ENCODE peak calls at places on chromosomes 6 and 20, in four cellular contexts. G, T, N and S are unnamed samples.

GRCh38 chr6:144064831-144065668 is 30.3 kb downstream of the SF3B5 start:
- DNase-seq in G (no peak), T (no peak), N (no peak), S (no peak)

GRCh38 chr6:3258720-3259490 is at the start of gene PSMG4:
- DNase-seq in G (peak; percentile 97), T (peak; percentile 100), N (peak; percentile 92), S (peak; percentile 89)

GRCh38 chr6:137112067-137112355 is 61.4 kb downstream of the IL22RA2 start:
- DNase-seq in G (no peak), T (no peak), N (no peak), S (peak; percentile 49)

GRCh38 chr6:2626381-2626780 is 124.3 kb downstream of the MYLK4 start:
- DNase-seq in G (no peak), T (no peak), N (no peak), S (no peak)

GRCh38 chr6:3745566-3746118 is 5.9 kb downstream of the PXDC1 start:
- DNase-seq in G (no peak), T (no peak), N (no peak), S (no peak)

GRCh38 chr6:149723771-149724417 is 6.0 kb upstream of the LATS1 start:
- DNase-seq in G (no peak), T (peak; percentile 74), N (peak; percentile 22), S (peak; percentile 88)

GRCh38 chr20:8545212-8545611 is 413.1 kb downstream of the PLCB1 start:
- DNase-seq in G (no peak), T (no peak), N (no peak), S (no peak)

GRCh38 chr20:19404836-19405235 is 192.4 kb downstream of the SLC24A3 start:
- DNase-seq in G (no peak), T (no peak), N (no peak), S (no peak)

GRCh38 chr6:38404355-38404754 is 235.4 kb downstream of the BTBD9 start:
- DNase-seq in G (no peak), T (no peak), N (no peak), S (no peak)

GRCh38 chr6:138044458-138044857 is 62.8 kb downstream of the PERP start:
- DNase-seq in G (no peak), T (no peak), N (no peak), S (no peak)

GRCh38 chr6:90403489-90404381 is 107.1 kb upstream of the BACH2 start:
- DNase-seq in G (peak; percentile 37), T (peak; percentile 90), N (peak; percentile 65), S (peak; percentile 69)

GRCh38 chr6:105691971-105692370 is 289.1 kb upstream of the PREP start:
- DNase-seq in G (no peak), T (no peak), N (no peak), S (no peak)

GRCh38 chr20:52410746-52411317 is 219.3 kb upstream of the ZFP64 start:
- DNase-seq in G (no peak), T (no peak), N (no peak), S (peak; percentile 28)

GRCh38 chr6:39347906-39348585 is 25.5 kb upstream of the KCNK16 start:
- DNase-seq in G (peak; percentile 70), T (peak; percentile 83), N (peak; percentile 47), S (peak; percentile 52)

GRCh38 chr6:146551545-146551944 is 7.9 kb downstream of the RAB32 start:
- DNase-seq in G (no peak), T (no peak), N (no peak), S (peak; percentile 46)

GRCh38 chr6:110181131-110182027 is 1.2 kb downstream of the CDC40 start:
- DNase-seq in G (no peak), T (no peak), N (no peak), S (peak; percentile 19)

GRCh38 chr20:58073945-58074920 is 154.2 kb downstream of the ANKRD60 start:
- DNase-seq in G (peak; percentile 50), T (no peak), N (no peak), S (no peak)

GRCh38 chr20:18056174-18057105 is 1.3 kb downstream of the OVOL2 start:
- DNase-seq in G (no peak), T (no peak), N (no peak), S (peak; percentile 4)

GRCh38 chr6:12112540-12113189 is 100.6 kb downstream of the HIVEP1 start:
- DNase-seq in G (no peak), T (peak; percentile 49), N (no peak), S (no peak)

GRCh38 chr20:25269057-25269832 is 21.4 kb downstream of the PYGB start:
- DNase-seq in G (peak; percentile 3), T (no peak), N (peak; percentile 6), S (no peak)

GRCh38 chr6:151161363-151161762 is 78.4 kb upstream of the AKAP12 start:
- DNase-seq in G (no peak), T (no peak), N (no peak), S (no peak)

GRCh38 chr6:166257911-166258318 is 50.3 kb downstream of the PRR18 start:
- DNase-seq in G (no peak), T (no peak), N (no peak), S (no peak)

GRCh38 chr20:32465092-32465900 is 107.2 kb downstream of the ASXL1 start:
- DNase-seq in G (peak; percentile 68), T (no peak), N (no peak), S (peak; percentile 96)

GRCh38 chr6:117352466-117353081 is 73.2 kb downstream of the ROS1 start:
- DNase-seq in G (no peak), T (no peak), N (no peak), S (peak; percentile 20)

GRCh38 chr6:169008641-169009040 is 245.0 kb downstream of the THBS2 start:
- DNase-seq in G (no peak), T (no peak), N (no peak), S (no peak)

GRCh38 chr6:1264619-1265445 is 47.1 kb upstream of the FOXQ1 start:
- DNase-seq in G (no peak), T (no peak), N (no peak), S (no peak)

GRCh38 chr6:1263850-1264377 is 48.0 kb upstream of the FOXQ1 start:
- DNase-seq in G (no peak), T (no peak), N (no peak), S (no peak)

GRCh38 chr6:1266686-1267056 is 45.2 kb upstream of the FOXQ1 start:
- DNase-seq in G (no peak), T (no peak), N (no peak), S (no peak)

GRCh38 chr6:1262704-1263038 is 49.2 kb upstream of the FOXQ1 start:
- DNase-seq in G (no peak), T (no peak), N (no peak), S (no peak)

GRCh38 chr6:1263039-1263849 is 48.7 kb upstream of the FOXQ1 start:
- DNase-seq in G (no peak), T (no peak), N (no peak), S (peak; percentile 94)
- TF ChIP-seq CTCF in G (no peak), T (peak; percentile 42), N (no peak), S (no peak)

GRCh38 chr6:48111143-48111506 is at the start of gene PTCHD4:
- DNase-seq in G (no peak), T (no peak), N (no peak), S (peak; percentile 33)
- H3K4me3 ChIP-seq in G (no peak within 1 kb of the TSS), T (no peak within 1 kb of the TSS), N (peak within 1 kb of the TSS; percentile 6), S (peak within 1 kb of the TSS; percentile 40)

DNA sequence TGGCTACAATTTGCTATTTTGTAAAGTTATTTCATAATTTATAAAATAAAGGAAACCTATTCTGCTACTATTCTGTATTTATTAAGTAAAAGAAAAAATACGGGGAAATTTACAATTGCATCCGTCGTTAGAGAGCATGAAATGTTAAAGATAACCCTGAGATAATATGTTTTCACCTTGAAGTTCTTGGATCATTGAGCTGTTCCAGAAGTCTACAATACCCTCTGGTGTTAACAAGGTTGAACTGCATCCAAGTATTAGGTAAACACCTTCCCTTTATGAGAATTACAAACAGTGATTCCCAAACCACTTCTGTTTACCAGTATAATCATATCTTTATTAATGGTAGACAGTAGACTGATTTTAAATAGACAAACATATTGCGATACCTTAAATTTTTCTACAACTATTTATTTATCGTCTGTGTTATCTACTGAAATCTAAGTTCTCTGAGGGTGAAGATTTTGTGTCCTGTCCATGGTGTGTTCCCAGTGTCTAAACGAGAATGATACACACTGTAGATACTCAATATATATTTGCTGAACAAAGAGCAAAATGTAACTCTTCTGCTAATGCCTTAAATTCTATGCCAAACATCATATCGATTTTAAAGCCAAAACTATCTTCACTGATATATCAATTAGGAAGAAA is 28.2 kb downstream of the TBC1D32 start:
- DNase-seq in G (no peak), T (peak; percentile 24), N (no peak), S (peak; percentile 54)
- TF ChIP-seq CTCF in G (peak; percentile 42), T (peak; percentile 33), N (no peak), S (peak; percentile 75)

GRCh38 chr20:64079273-64080012 is at the start of gene RGS19:
- DNase-seq in G (peak; percentile 81), T (peak; percentile 92), N (peak; percentile 56), S (peak; percentile 68)

GRCh38 chr20:64077094-64077493 is 2.2 kb downstream of the RGS19 start:
- DNase-seq in G (no peak), T (no peak), N (no peak), S (no peak)

GRCh38 chr20:64077541-64077875 is 1.8 kb downstream of the RGS19 start:
- DNase-seq in G (no peak), T (no peak), N (no peak), S (no peak)

GRCh38 chr20:64078934-64079272 is 415 bp downstream of the RGS19 start:
- DNase-seq in G (no peak), T (no peak), N (no peak), S (no peak)

DNA sequence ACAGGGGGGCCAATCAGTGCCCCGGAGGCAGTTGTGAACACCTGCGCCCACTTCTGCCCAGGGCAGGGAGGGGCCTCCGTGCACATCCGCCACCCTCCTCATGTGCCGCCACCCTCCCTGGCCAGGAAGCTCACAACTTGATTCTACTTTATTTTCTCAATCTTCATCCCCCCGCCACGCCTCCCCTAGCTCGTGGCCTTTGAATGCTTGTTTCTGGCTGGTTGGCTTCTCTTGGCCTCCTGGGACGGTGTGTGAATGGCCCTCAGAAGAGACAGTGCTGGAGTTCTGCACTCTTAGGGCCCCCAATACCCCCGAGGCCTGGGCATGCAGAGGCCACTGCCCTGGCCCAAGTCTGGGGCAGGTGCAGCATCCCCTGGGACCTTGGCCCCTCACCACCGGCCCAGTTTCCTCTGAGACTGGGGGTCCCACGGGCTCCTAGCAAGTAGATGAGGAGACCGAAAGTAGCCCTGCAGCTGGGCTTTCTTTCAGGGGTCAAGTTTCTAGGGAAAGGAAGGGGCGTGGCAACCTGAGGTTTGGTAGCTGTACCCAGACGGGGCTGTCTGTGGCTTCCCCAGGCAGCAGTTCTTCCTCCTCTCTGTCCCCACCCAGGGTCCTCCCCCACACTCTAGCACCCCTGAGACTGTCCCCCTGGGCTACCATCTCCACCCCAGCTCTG is 1.3 kb downstream of the RGS19 start:
- DNase-seq in G (no peak), T (no peak), N (no peak), S (no peak)
- H3K4me3 ChIP-seq in G (peak overlapping the region; percentile 76), T (peak overlapping the region; percentile 70), N (peak overlapping the region; percentile 72), S (peak overlapping the region; percentile 80)

DNA sequence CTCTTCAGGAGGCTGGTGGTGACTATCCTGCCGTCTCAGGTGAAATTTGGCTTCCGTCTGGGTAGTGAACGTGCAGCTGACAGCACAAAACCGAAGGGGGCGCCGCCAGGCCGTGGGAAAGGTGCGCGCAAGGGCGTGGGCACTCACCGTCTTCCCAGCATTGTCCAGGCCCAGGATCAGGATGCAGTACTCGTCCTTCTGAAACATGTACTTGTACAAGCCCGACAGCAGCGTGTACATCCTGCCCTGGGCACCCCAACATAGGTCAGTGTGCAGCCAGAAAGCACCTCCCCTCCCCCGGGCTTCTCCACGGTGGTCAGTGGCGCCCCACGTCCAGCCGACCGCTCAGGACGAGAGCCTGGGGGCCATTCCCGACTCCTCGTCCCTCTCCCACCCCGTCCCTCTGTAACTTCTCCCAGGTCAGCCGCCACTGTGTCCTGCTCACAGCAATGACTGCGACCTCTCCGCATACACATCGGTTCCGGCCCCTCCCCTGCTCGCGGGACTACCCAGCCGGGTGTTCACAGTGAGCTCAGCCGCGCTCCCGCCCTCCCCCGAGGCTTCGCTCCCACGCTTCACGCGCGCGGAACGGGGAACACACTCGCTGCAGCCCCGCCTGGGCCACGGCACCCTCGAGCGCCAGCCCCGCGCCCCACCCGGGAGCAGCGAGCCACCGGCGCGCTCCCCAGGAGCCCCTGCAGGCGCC is 771 bp downstream of the ARFRP1 start:
- DNase-seq in G (peak; percentile 48), T (peak; percentile 65), N (peak; percentile 51), S (peak; percentile 48)
- TF ChIP-seq CTCF in G (no peak), T (peak; percentile 88), N (no peak), S (peak; percentile 26)